ENCODE peak calls at places on chromosomes 11 and 22, in five cellular contexts. B is stimulated activated CD4-positive, alpha-beta T cell treated with anti-CD3 and anti-CD28 coated beads, Interleukin-15, amount 100 ng/mL, for 24 hours; A is GOT3; T is H7; U is pons. G is an unnamed sample.

GRCh38 chr11:69841859-69842698 is 22.9 kb upstream of the FGF3 start:
- DNase-seq in U (no peak), B (peak; percentile 45), T (peak; percentile 76), A (no peak), G (peak; percentile 34)

GRCh38 chr11:11966826-11967668 is 41.4 kb downstream of the DKK3 start:
- DNase-seq in U (peak; percentile 74), A (no peak), T (peak; percentile 90), B (peak; percentile 83), G (peak; percentile 83)

GRCh38 chr22:33529424-33530113 is 390.7 kb downstream of the LARGE1 start:
- DNase-seq in U (no peak), A (no peak), T (no peak), B (no peak), G (no peak)

GRCh38 chr11:114161486-114162250 is 102.2 kb downstream of the ZBTB16 start:
- DNase-seq in U (no peak), T (no peak), A (no peak), B (no peak), G (no peak)

GRCh38 chr11:67638535-67639437 is 777 bp downstream of the TBX10 start:
- DNase-seq in A (no peak), U (no peak), T (peak; percentile 50), B (no peak), G (no peak)

GRCh38 chr11:65204646-65205601 is 23.2 kb downstream of the CAPN1 start:
- DNase-seq in U (peak; percentile 46), A (no peak), T (peak; percentile 98), B (peak; percentile 64), G (peak; percentile 58)

GRCh38 chr22:43173976-43174720 is 12.8 kb downstream of the TTLL12 start:
- DNase-seq in T (no peak), U (no peak), B (no peak), A (no peak), G (no peak)

GRCh38 chr22:23268139-23268712 is 87.9 kb downstream of the BCR start:
- DNase-seq in A (no peak), B (no peak), T (no peak), U (no peak), G (no peak)

GRCh38 chr11:68513930-68514487 is 53.5 kb downstream of the PPP6R3 start:
- DNase-seq in B (no peak), A (no peak), U (no peak), T (no peak), G (no peak)

GRCh38 chr11:117570701-117571100 is 226.3 kb downstream of the DSCAML1 start:
- DNase-seq in U (peak; percentile 44), A (no peak), B (no peak), T (no peak), G (no peak)

GRCh38 chr11:130581631-130582030 is 133.2 kb downstream of the ADAMTS15 start:
- DNase-seq in A (no peak), T (no peak), U (no peak), B (no peak), G (no peak)

GRCh38 chr11:61885784-61886580 is 5.4 kb downstream of the FADS3 start:
- DNase-seq in T (no peak), B (no peak), U (no peak), A (no peak), G (no peak)

GRCh38 chr11:76910620-76911414 is 50.1 kb downstream of the ACER3 start:
- DNase-seq in A (no peak), T (no peak), B (no peak), U (no peak), G (no peak)

GRCh38 chr11:115660072-115660805 is 156.0 kb upstream of the CADM1 start:
- DNase-seq in A (no peak), U (no peak), T (peak; percentile 75), B (no peak), G (no peak)

GRCh38 chr11:11555228-11555627 is 66.6 kb downstream of the GALNT18 start:
- DNase-seq in A (no peak), B (no peak), T (no peak), U (no peak), G (no peak)

GRCh38 chr11:116855413-116855812 is 18.0 kb upstream of the APOA1 start:
- DNase-seq in B (no peak), T (no peak), A (no peak), U (no peak), G (no peak)

GRCh38 chr11:107050126-107050525 is 31.9 kb upstream of the GUCY1A2 start:
- DNase-seq in B (no peak), U (no peak), A (no peak), T (no peak), G (no peak)

G was measured in activated CD4-positive, alpha-beta memory T cell treated with anti-CD3 and anti-CD28 coated beads for 36 hours.